ENCODE peak calls at places on chromosomes 2 and 18, in four cellular contexts. J, I, D and Y are unnamed samples.

GRCh38 chr18:56637897-56638231 is 528 bp downstream of the TXNL1 start:
- DNase-seq in J (no peak), I (peak; percentile 30), D (peak; percentile 4), Y (no peak)

GRCh38 chr2:115542331-115542730 is 1099.9 kb downstream of the DPP10 start:
- DNase-seq in J (no peak), I (no peak), D (no peak), Y (no peak)

GRCh38 chr18:37551846-37552245 is 13.8 kb downstream of the CELF4 start:
- DNase-seq in J (no peak), I (no peak), D (no peak), Y (no peak)

GRCh38 chr2:237692601-237693079 is 65.3 kb downstream of the LRRFIP1 start:
- DNase-seq in J (no peak), I (peak; percentile 55), D (no peak), Y (peak; percentile 59)

GRCh38 chr2:240960309-240960962 is 38.0 kb upstream of the SNED1 start:
- DNase-seq in J (no peak), I (no peak), D (peak; percentile 97), Y (no peak)

GRCh38 chr2:173720310-173720709 is 244.9 kb downstream of the SP3 start:
- DNase-seq in J (no peak), I (no peak), D (peak; percentile 80), Y (peak; percentile 73)

GRCh38 chr2:239002960-239003932 is 155.4 kb downstream of the TWIST2 start:
- DNase-seq in J (no peak), I (no peak), D (peak; percentile 86), Y (peak; percentile 80)

GRCh38 chr2:12047761-12048160 is 301.3 kb downstream of the LPIN1 start:
- DNase-seq in J (no peak), I (no peak), D (no peak), Y (no peak)

GRCh38 chr2:96950391-96951124 is 35.8 kb downstream of the FAM178B start:
- DNase-seq in J (no peak), I (no peak), D (no peak), Y (no peak)

GRCh38 chr2:96952976-96953610 is 33.3 kb downstream of the FAM178B start:
- DNase-seq in J (no peak), I (no peak), D (peak; percentile 64), Y (no peak)

GRCh38 chr2:96949701-96950350 is 36.6 kb downstream of the FAM178B start:
- DNase-seq in J (no peak), I (no peak), D (no peak), Y (no peak)

GRCh38 chr2:96952016-96952750 is 34.2 kb downstream of the FAM178B start:
- DNase-seq in J (no peak), I (no peak), D (no peak), Y (no peak)

GRCh38 chr2:96951125-96951654 is 35.2 kb downstream of the FAM178B start:
- DNase-seq in J (peak; percentile 64), I (peak; percentile 91), D (peak; percentile 47), Y (peak; percentile 61)
- H2AFZ ChIP-seq in J (peak overlapping the region; percentile 23), I (no peak overlapping the region), D (no peak overlapping the region), Y (no peak overlapping the region)

DNA sequence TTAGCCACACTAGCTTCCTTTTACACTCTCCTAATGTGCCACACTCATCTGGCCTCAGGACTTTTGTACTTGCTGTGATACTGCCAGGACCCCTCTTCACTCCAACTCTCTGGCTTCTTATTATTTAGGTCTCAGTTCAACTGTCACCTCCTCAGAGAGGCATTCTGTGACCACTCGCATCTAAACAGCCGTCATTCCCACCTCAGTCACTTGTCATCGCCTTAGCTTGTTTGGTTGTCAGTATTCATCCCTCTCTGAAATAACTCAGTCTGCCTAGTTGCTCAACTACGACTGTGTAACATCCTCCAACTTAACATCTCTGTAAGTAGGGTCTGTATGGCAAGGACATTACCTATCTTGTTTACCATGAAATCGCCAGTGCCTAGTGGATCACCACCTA is 27.2 kb downstream of the MGAT4A start:
- DNase-seq in J (no peak), I (no peak), D (no peak), Y (no peak)
- H2AFZ ChIP-seq in J (no peak overlapping the region), I (no peak overlapping the region), D (no peak overlapping the region), Y (no peak overlapping the region)

DNA sequence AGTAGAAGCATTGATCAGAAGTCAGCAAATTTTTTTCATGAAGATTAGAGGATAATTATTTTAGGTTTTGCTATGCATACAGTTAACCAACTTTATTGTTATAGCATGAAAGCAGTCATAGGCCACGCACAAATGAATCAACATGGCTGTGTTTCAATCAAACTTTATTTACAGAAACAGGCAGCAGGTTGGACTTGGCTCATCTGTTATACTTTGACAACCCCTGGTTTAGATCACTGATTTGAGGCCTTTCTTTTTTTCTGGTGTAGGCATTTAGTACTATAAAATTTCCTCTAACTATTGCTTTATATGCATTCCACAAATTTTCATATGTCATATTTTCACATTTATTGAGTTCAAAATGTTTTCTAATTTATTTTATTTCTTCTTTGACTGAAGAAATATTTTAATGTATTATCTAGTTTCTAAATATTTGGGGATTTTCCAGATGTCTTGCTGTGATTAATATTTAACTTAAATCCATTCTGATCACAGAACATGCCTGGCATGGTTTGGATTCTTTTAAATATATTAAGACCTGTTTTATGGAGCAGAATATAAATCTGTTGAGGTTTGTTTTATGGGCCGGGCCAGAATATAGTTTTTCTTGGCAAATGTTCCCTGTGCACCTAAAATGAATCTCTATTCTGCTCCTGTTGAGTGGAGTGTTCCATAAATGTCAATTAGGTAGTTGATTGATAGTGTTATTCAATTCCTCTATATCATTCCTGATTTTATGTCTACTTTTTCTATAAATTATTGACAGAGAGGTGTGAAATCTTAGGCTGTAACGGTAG is 116.3 kb upstream of the KLHL29 start:
- DNase-seq in J (no peak), I (no peak), D (no peak), Y (no peak)
- H2AFZ ChIP-seq in J (no peak overlapping the region), I (no peak overlapping the region), D (no peak overlapping the region), Y (no peak overlapping the region)

GRCh38 chr2:38533180-38533579 is 69.5 kb downstream of the HNRNPLL start:
- DNase-seq in J (no peak), I (no peak), D (no peak), Y (no peak)
- H2AFZ ChIP-seq in J (peak overlapping the region; percentile 55), I (no peak overlapping the region), D (no peak overlapping the region), Y (no peak overlapping the region)

GRCh38 chr18:63979409-63979908 is 9.6 kb downstream of the SERPINB8 start:
- DNase-seq in J (peak; percentile 61), I (peak; percentile 75), D (peak; percentile 76), Y (peak; percentile 81)
- H2AFZ ChIP-seq in J (peak overlapping the region; percentile 60), I (peak overlapping the region; percentile 76), D (peak overlapping the region; percentile 77), Y (peak overlapping the region; percentile 85)

GRCh38 chr2:47636176-47636575 is 146.8 kb upstream of the MSH6 start:
- DNase-seq in J (no peak), I (no peak), D (no peak), Y (no peak)
- H2AFZ ChIP-seq in J (peak overlapping the region; percentile 19), I (no peak overlapping the region), D (no peak overlapping the region), Y (no peak overlapping the region)

GRCh38 chr2:10760794-10761504 is 39.5 kb downstream of the ATP6V1C2 start:
- DNase-seq in J (no peak), I (no peak), D (no peak), Y (no peak)

GRCh38 chr2:10761591-10761990 is 40.2 kb downstream of the ATP6V1C2 start:
- DNase-seq in J (no peak), I (no peak), D (no peak), Y (no peak)

GRCh38 chr2:10755621-10756020 is 34.2 kb downstream of the ATP6V1C2 start:
- DNase-seq in J (no peak), I (no peak), D (no peak), Y (no peak)

GRCh38 chr2:10757814-10758286 is 36.4 kb downstream of the ATP6V1C2 start:
- DNase-seq in J (no peak), I (no peak), D (no peak), Y (no peak)

DNA sequence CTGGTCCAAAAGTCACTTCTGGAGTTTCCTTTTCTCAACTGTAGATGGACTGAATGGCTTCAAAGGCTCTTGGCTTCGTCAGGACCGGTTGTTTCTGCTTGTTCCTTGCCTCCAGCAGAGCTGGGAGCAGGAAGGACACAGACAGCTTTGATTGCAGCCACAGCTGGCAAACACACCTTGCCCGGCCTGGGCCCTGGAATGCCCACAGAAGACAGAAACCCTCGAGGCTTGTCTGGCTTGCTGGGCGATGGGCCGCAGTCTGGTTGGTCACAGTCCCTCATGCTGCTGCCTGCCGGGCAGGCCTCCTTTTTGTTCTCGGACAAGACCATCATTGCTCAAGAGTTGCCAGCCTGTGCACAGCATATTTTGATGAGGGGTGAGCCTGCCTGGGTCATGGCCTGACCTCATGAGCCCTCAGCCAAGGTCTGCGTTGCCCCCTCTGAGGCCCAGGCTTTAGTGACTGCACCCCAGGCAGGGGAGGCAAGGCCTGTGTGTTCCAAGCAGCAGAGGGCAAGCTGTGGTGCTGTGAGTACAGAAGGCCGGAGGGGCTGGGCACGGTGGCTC is 37.8 kb downstream of the ATP6V1C2 start:
- DNase-seq in J (no peak), I (no peak), D (no peak), Y (no peak)
- H2AFZ ChIP-seq in J (peak overlapping the region; percentile 75), I (peak overlapping the region; percentile 28), D (no peak overlapping the region), Y (no peak overlapping the region)

GRCh38 chr18:35378206-35378795 is 1.2 kb upstream of the ZNF396 start:
- DNase-seq in J (no peak), I (no peak), D (no peak), Y (peak; percentile 71)
- H2AFZ ChIP-seq in J (no peak overlapping the region), I (no peak overlapping the region), D (no peak overlapping the region), Y (no peak overlapping the region)

GRCh38 chr2:231794383-231794782 is 8.1 kb downstream of the COPS7B start:
- DNase-seq in J (no peak), I (no peak), D (no peak), Y (no peak)
- H2AFZ ChIP-seq in J (no peak overlapping the region), I (no peak overlapping the region), D (no peak overlapping the region), Y (no peak overlapping the region)

GRCh38 chr2:79191081-79191480 is 31.5 kb upstream of the REG3A start:
- DNase-seq in J (no peak), I (no peak), D (no peak), Y (no peak)
- H2AFZ ChIP-seq in J (no peak overlapping the region), I (no peak overlapping the region), D (no peak overlapping the region), Y (no peak overlapping the region)